ENCODE peak calls at places on chromosomes 1 and 21, in six cellular contexts. Z is heart right ventricle; B is CD8-positive, alpha-beta memory T cell; Q is activated T-helper 2 cell treated with anti-CD3 and anti-CD28 coated beads, Interferon-gamma antibody, Interleukin-2, Interleukin-4, amounts not matched to agents 10 μg/mL and 5 μg/mL and 100 μg/mL, durations not matched to agents 14 hours and 24 hours and 36 hours; N is central memory CD4-positive, alpha-beta T cell; S is glomerular endothelial cell. L is an unnamed sample.

GRCh38 chr1:41795205-41795762 is 123.4 kb downstream of the HIVEP3 start:
- DNase-seq in Z (no peak), B (no peak), Q (no peak), N (no peak), S (peak), L (no peak)

GRCh38 chr1:30512922-30513265 is 210.5 kb downstream of the MATN1 start:
- DNase-seq in Z (no peak), B (no peak), Q (no peak), N (no peak), S (no peak), L (no peak)

GRCh38 chr1:98383341-98383740 is 278.2 kb upstream of the SNX7 start:
- DNase-seq in Z (no peak), B (no peak), Q (no peak), N (no peak), S (no peak), L (no peak)

GRCh38 chr1:154502066-154502741 is at the start of the genes SHE and TDRD10:
- DNase-seq in Z (peak), B (no peak), Q (no peak), N (no peak), S (no peak), L (no peak)

GRCh38 chr1:162230096-162230495 is 146.6 kb downstream of the SPATA46 start:
- DNase-seq in Z (no peak), B (no peak), Q (no peak), N (no peak), S (no peak), L (no peak)

GRCh38 chr1:228013322-228014234 is 6.8 kb downstream of the WNT3A start:
- DNase-seq in Z (peak), B (no peak), Q (no peak), N (no peak), S (no peak), L (no peak)

GRCh38 chr1:21384620-21385019 is 55.3 kb upstream of the NBPF3 start:
- DNase-seq in Z (no peak), B (no peak), Q (no peak), N (no peak), S (no peak), L (no peak)

GRCh38 chr21:16532841-16533240 is 803.1 kb downstream of the USP25 start:
- DNase-seq in Z (no peak), B (no peak), Q (no peak), N (no peak), S (no peak), L (no peak)

GRCh38 chr1:89910268-89910667 is 84.6 kb upstream of the ZNF326 start:
- DNase-seq in Z (no peak), B (no peak), Q (no peak), N (no peak), S (no peak), L (no peak)

GRCh38 chr1:47993881-47994625 is 3.1 kb downstream of the TRABD2B start:
- DNase-seq in Z (no peak), B (no peak), Q (no peak), N (no peak), S (no peak), L (no peak)

GRCh38 chr1:172845371-172845770 is 186.5 kb downstream of the FASLG start:
- DNase-seq in Z (no peak), B (peak), Q (peak), N (peak), S (no peak), L (no peak)

GRCh38 chr1:45300669-45300997 is 26.1 kb upstream of the HPDL start:
- DNase-seq in Z (no peak), B (no peak), Q (no peak), N (no peak), S (no peak), L (no peak)

GRCh38 chr21:41373253-41373652 is 11.4 kb downstream of the MX2 start:
- DNase-seq in Z (no peak), B (no peak), Q (no peak), N (no peak), S (no peak), L (no peak)

GRCh38 chr1:153796786-153797659 is 21.8 kb downstream of the SLC27A3 start:
- DNase-seq in Z (peak), B (peak), Q (peak), N (peak), S (no peak), L (peak)

GRCh38 chr1:26530898-26531598 is 1.5 kb downstream of the RPS6KA1 start:
- DNase-seq in Z (no peak), B (no peak), Q (no peak), N (no peak), S (no peak), L (no peak)

GRCh38 chr1:34101151-34101550 is 63.9 kb downstream of the CSMD2 start:
- DNase-seq in Z (no peak), B (no peak), Q (no peak), N (no peak), S (no peak), L (no peak)

GRCh38 chr21:45363921-45364463 is 41.0 kb upstream of the COL18A1 start:
- DNase-seq in Z (peak), B (no peak), Q (peak), N (no peak), S (peak), L (no peak)

GRCh38 chr1:159171254-159171687 is at the start of gene CADM3:
- DNase-seq in Z (peak), B (no peak), Q (no peak), N (no peak), S (no peak), L (no peak)

GRCh38 chr1:209723265-209723664 is 18.6 kb downstream of the HSD11B1 start:
- DNase-seq in Z (no peak), B (no peak), Q (no peak), N (no peak), S (no peak), L (no peak)

GRCh38 chr1:154329551-154330131 is 4.3 kb downstream of the ATP8B2 start:
- DNase-seq in Z (no peak), B (no peak), Q (no peak), N (peak), S (no peak), L (no peak)

GRCh38 chr1:27966402-27967105 is 6.8 kb downstream of the XKR8 start:
- DNase-seq in Z (no peak), B (no peak), Q (no peak), N (no peak), S (no peak), L (no peak)

GRCh38 chr1:66022904-66023620 is 230.4 kb downstream of the PDE4B start:
- DNase-seq in Z (no peak), B (no peak), Q (no peak), N (no peak), S (no peak), L (peak)

GRCh38 chr1:214525535-214526019 is 25.8 kb downstream of the PTPN14 start:
- DNase-seq in Z (no peak), B (no peak), Q (no peak), N (no peak), S (no peak), L (peak)

GRCh38 chr1:38696371-38696770 is 163.2 kb downstream of the RRAGC start:
- DNase-seq in Z (no peak), B (no peak), Q (no peak), N (no peak), S (no peak), L (no peak)

GRCh38 chr21:42460391-42461184 is 35.4 kb downstream of the RSPH1 start:
- DNase-seq in Z (no peak), B (no peak), Q (no peak), N (peak), S (no peak), L (peak)

GRCh38 chr1:35558374-35559316 is 1.0 kb downstream of the NCDN start:
- DNase-seq in Z (no peak), B (no peak), Q (no peak), N (no peak), S (no peak), L (no peak)

GRCh38 chr1:161956097-161956496 is 67.6 kb downstream of the OLFML2B start:
- DNase-seq in Z (no peak), B (no peak), Q (no peak), N (no peak), S (no peak), L (peak)

GRCh38 chr1:175150596-175151319 is 41.8 kb downstream of the KIAA0040 start:
- DNase-seq in Z (no peak), B (no peak), Q (no peak), N (no peak), S (no peak), L (no peak)

GRCh38 chr1:43217747-43218146 is 45.6 kb downstream of the CFAP57 start:
- DNase-seq in Z (no peak), B (no peak), Q (no peak), N (no peak), S (no peak), L (no peak)

GRCh38 chr1:183165456-183165855 is 20.6 kb upstream of the LAMC2 start:
- DNase-seq in Z (no peak), B (no peak), Q (no peak), N (no peak), S (no peak), L (no peak)

GRCh38 chr1:93783876-93784275 is 95.1 kb downstream of the DNTTIP2 start:
- DNase-seq in Z (no peak), B (no peak), Q (no peak), N (no peak), S (no peak), L (no peak)

GRCh38 chr1:234589064-234589765 is 20.8 kb downstream of the IRF2BP2 start:
- DNase-seq in Z (no peak), B (no peak), Q (no peak), N (no peak), S (no peak), L (no peak)